ENCODE peak calls at places on chromosomes 7 and 10, in six cellular contexts. Y is cardiac fibroblast, I is right lobe of liver, W is AG04450, N is hepatocyte, P is GM12878. X is an unnamed sample.

GRCh38 chr10:23381298-23381697 is 36.7 kb upstream of the C10orf67 start:
- DNase-seq in I (no peak), W (no peak), P (no peak), Y (no peak), N (no peak), X (no peak)

GRCh38 chr7:133026210-133026859 is 55.6 kb downstream of the CHCHD3 start:
- DNase-seq in W (no peak), Y (no peak), N (no peak), I (no peak), P (no peak), X (no peak)

GRCh38 chr10:16381083-16381482 is 55.7 kb upstream of the PTER start:
- DNase-seq in Y (no peak), P (peak; percentile 17), W (no peak), N (peak; percentile 43), I (no peak), X (no peak)

GRCh38 chr10:101826852-101827434 is 8.7 kb upstream of the OGA start:
- DNase-seq in P (no peak), Y (no peak), I (no peak), N (no peak), W (no peak), X (no peak)

GRCh38 chr7:73833251-73833919 is 2.6 kb downstream of the CLDN4 start:
- DNase-seq in W (no peak), I (no peak), P (no peak), Y (no peak), N (peak; percentile 78), X (no peak)

GRCh38 chr10:12376211-12376610 is 26.9 kb downstream of the CAMK1D start:
- DNase-seq in I (no peak), W (no peak), N (no peak), Y (no peak), P (no peak), X (no peak)

GRCh38 chr7:44220046-44220720 is 19.4 kb downstream of the YKT6 start:
- DNase-seq in I (peak; percentile 12), W (no peak), N (no peak), P (no peak), Y (no peak), X (no peak)

GRCh38 chr7:101818699-101819071 is 1.3 kb downstream of the CUX1 start:
- DNase-seq in W (no peak), P (no peak), N (no peak), I (no peak), Y (peak; percentile 12), X (no peak)

GRCh38 chr10:28279878-28280277 is 23.0 kb downstream of the MPP7 start:
- DNase-seq in Y (no peak), N (no peak), W (no peak), I (no peak), P (no peak), X (no peak)

GRCh38 chr10:117987242-117987909 is 59.4 kb downstream of the RAB11FIP2 start:
- DNase-seq in Y (no peak), I (no peak), N (no peak), P (no peak), W (no peak), X (no peak)

GRCh38 chr10:122419890-122420623 is 34.4 kb upstream of the ARMS2 start:
- DNase-seq in N (no peak), Y (peak; percentile 84), W (peak; percentile 45), I (no peak), P (no peak), X (no peak)

GRCh38 chr10:82535457-82535856 is 660.5 kb downstream of the NRG3 start:
- DNase-seq in I (no peak), N (no peak), P (no peak), W (no peak), Y (no peak), X (no peak)

GRCh38 chr7:132511387-132511786 is 64.9 kb downstream of the PLXNA4 start:
- DNase-seq in Y (no peak), P (no peak), W (no peak), N (no peak), I (no peak), X (no peak)

GRCh38 chr7:6640246-6640721 is 3.2 kb downstream of the ZNF316 start:
- DNase-seq in W (no peak), N (no peak), Y (peak; percentile 56), P (no peak), I (no peak), X (no peak)

GRCh38 chr7:106346678-106347217 is 62.0 kb upstream of the NAMPT start:
- DNase-seq in P (peak; percentile 92), Y (peak; percentile 91), W (peak; percentile 63), I (no peak), N (no peak), X (peak; percentile 73)

GRCh38 chr7:78018541-78019456 is 220.2 kb downstream of the PHTF2 start:
- DNase-seq in P (no peak), W (no peak), I (peak; percentile 22), N (no peak), Y (peak; percentile 65), X (peak; percentile 28)
- H3K4me3 ChIP-seq in P (no peak overlapping the region), W (peak overlapping the region; percentile 57), I (peak overlapping the region; percentile 42), N (peak overlapping the region; percentile 15), Y (peak overlapping the region; percentile 41), X (no peak overlapping the region)

DNA sequence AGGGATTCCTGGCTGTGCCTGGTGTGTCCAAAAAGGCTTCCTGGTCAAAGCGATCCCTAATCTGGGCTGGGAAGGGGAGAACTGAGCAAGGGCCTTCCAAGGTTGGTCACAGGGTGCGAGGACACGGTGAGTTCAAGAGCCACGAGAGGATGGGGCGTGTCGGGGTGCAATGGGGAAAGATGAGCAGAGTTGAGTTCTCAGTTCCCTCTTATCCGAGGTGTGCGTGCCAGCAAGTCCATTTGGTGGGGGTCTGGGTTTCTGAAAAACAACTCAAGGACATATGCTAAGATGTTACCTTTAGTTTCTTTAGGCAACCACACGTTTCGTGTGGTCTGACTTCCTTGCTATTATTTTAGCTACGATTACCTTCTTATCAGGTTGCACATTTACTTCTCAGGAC is 1.3 kb downstream of the ZNF775 start:
- DNase-seq in W (no peak), Y (no peak), P (no peak), N (no peak), I (no peak), X (peak; percentile 53)
- H3K4me3 ChIP-seq in W (peak overlapping the region; percentile 83), Y (no peak overlapping the region), P (peak overlapping the region; percentile 99), N (no peak overlapping the region), I (no peak overlapping the region), X (peak overlapping the region; percentile 86)

GRCh38 chr10:132722391-132722790 is 63.6 kb downstream of the NKX6-2 start:
- DNase-seq in P (no peak), N (no peak), I (no peak), W (no peak), Y (no peak), X (no peak)
- H3K4me3 ChIP-seq in P (no peak overlapping the region), N (no peak overlapping the region), I (no peak overlapping the region), W (no peak overlapping the region), Y (no peak overlapping the region), X (no peak overlapping the region)

DNA sequence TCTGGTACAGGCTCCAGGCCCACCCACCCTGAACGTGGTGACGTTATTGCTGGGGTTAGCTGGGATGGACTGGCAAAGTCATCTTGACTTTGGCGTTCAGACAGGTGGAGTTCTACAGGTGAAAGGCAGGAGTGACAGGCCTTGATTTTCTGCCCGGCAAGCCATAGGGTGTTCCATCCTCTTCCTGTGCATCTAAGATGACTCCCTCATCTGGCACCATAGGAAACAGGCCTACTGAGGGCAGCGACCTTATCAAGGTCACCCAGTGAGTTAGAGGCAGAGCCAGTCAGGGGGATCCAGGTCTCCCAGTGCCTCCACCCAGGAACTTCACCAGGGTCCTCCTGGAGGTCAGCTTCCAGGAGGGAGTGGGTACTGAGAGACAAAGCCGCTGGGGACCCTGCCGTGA is 41.6 kb downstream of the HK1 start:
- DNase-seq in N (no peak), I (no peak), Y (no peak), W (no peak), P (no peak), X (no peak)
- H3K4me3 ChIP-seq in N (peak overlapping the region; percentile 98), I (peak overlapping the region; percentile 60), Y (peak overlapping the region; percentile 96), W (peak overlapping the region; percentile 83), P (peak overlapping the region; percentile 93), X (peak overlapping the region; percentile 75)

GRCh38 chr10:60384708-60385398 is 4.8 kb downstream of the ANK3 start:
- DNase-seq in N (no peak), I (no peak), P (no peak), Y (peak; percentile 98), W (peak; percentile 94), X (no peak)

GRCh38 chr10:60382946-60383681 is 6.6 kb downstream of the ANK3 start:
- DNase-seq in P (no peak), I (no peak), N (no peak), W (no peak), Y (peak; percentile 31), X (no peak)

GRCh38 chr10:60385399-60385738 is 4.3 kb downstream of the ANK3 start:
- DNase-seq in N (no peak), P (no peak), Y (no peak), I (no peak), W (no peak), X (no peak)

GRCh38 chr10:60380781-60381180 is 8.9 kb downstream of the ANK3 start:
- DNase-seq in N (no peak), I (no peak), W (no peak), Y (no peak), P (no peak), X (no peak)

GRCh38 chr10:60384006-60384405 is 5.7 kb downstream of the ANK3 start:
- DNase-seq in P (no peak), I (no peak), N (no peak), W (no peak), Y (peak; percentile 48), X (no peak)
- H3K4me3 ChIP-seq in P (no peak overlapping the region), I (no peak overlapping the region), N (no peak overlapping the region), W (no peak overlapping the region), Y (no peak overlapping the region), X (no peak overlapping the region)

DNA sequence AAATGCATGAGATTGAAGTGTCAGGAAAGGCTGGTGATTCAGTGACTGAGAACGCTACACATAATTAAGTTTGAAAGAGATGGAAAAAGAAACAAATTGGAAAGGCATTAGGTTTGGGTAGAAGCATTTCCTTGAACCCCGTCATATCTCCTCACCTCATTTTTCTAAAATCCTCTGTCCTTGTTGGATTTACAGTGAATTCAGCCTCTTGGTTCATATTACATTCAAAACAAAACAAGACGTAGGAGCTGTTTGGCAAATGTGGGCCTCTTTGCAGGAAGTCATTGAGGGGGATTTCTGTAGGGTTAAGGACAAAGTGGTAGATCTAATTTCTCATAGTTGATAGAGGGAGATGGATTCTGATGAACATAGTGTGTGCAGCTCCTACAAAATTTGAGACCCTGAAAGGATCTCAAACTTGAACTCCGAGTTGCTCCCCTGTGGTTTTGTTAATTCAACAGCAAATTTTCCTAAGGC is 628 bp downstream of the TBXAS1 start:
- DNase-seq in I (no peak), P (no peak), N (no peak), Y (peak; percentile 41), W (no peak), X (peak; percentile 43)
- H3K4me3 ChIP-seq in I (peak overlapping the region; percentile 26), P (peak overlapping the region; percentile 54), N (no peak overlapping the region), Y (no peak overlapping the region), W (peak overlapping the region; percentile 25), X (peak overlapping the region; percentile 44)

GRCh38 chr10:96414303-96414702 is 55.5 kb upstream of the OPALIN start:
- DNase-seq in P (no peak), I (no peak), W (no peak), N (no peak), Y (no peak), X (no peak)
- H3K4me3 ChIP-seq in P (no peak overlapping the region), I (no peak overlapping the region), W (no peak overlapping the region), N (no peak overlapping the region), Y (no peak overlapping the region), X (no peak overlapping the region)